ENCODE peak calls at places on chromosomes 16 and 17, in ten cellular contexts. B is GM23248; H is Karpas-422; E is CD8-positive, alpha-beta T cell; R is CD8-positive, alpha-beta memory T cell; D is right atrium auricular region; N is brain microvascular endothelial cell; U is tibial nerve; I is heart left ventricle; G is adipocyte. P is an unnamed sample. For H3K27me3 and H3K36me3, the result is how much of the 10 kb centered on the place peaks cover.

GRCh38 chr17:32792207-32792606 is 84.7 kb downstream of the MYO1D start:
- DNase-seq in I (no peak), H (no peak), E (no peak), R (no peak), N (no peak), B (no peak), G (no peak), U (no peak), D (no peak), P (no peak)

GRCh38 chr17:57517519-57518342 is 227.4 kb downstream of the CCDC182 start:
- DNase-seq in D (no peak), H (no peak), R (no peak), I (no peak), E (no peak), N (no peak), B (no peak), G (no peak), U (no peak), P (no peak)

GRCh38 chr17:28169621-28170349 is 127.3 kb downstream of the NLK start:
- DNase-seq in G (no peak), B (no peak), N (no peak), D (no peak), E (no peak), I (no peak), R (no peak), H (no peak), U (no peak), P (no peak)

GRCh38 chr16:88035292-88035691 is 84.1 kb downstream of the BANP start:
- DNase-seq in B (no peak), I (no peak), N (no peak), U (no peak), G (no peak), D (no peak), E (no peak), R (no peak), H (no peak), P (no peak)

GRCh38 chr16:30430428-30430970 is 669 bp upstream of the DCTPP1 start:
- DNase-seq in E (no peak), R (no peak), H (no peak), I (no peak), G (no peak), B (peak), U (no peak), D (no peak), N (no peak), P (no peak)

GRCh38 chr16:57868913-57869520 is 66.7 kb upstream of the KIFC3 start:
- DNase-seq in U (no peak), H (no peak), D (no peak), G (no peak), I (no peak), B (no peak), N (no peak), E (no peak), R (no peak), P (no peak)

GRCh38 chr16:50035468-50035992 is 10.5 kb downstream of the CNEP1R1 start:
- DNase-seq in B (no peak), H (no peak), E (no peak), R (no peak), I (no peak), U (no peak), N (no peak), G (no peak), D (no peak), P (no peak)

GRCh38 chr17:77651983-77652382 is 306.5 kb upstream of the TNRC6C start:
- DNase-seq in D (no peak), I (no peak), U (no peak), N (no peak), H (no peak), E (no peak), R (no peak), B (no peak), G (no peak), P (no peak)

GRCh38 chr16:23519282-23519681 is 9.0 kb upstream of the GGA2 start:
- DNase-seq in G (no peak), B (peak), R (no peak), E (no peak), D (no peak), N (no peak), H (peak), I (no peak), U (no peak), P (no peak)

GRCh38 chr17:61981323-61981722 is 53.5 kb upstream of the INTS2 start:
- DNase-seq in N (peak), B (peak), U (no peak), R (no peak), H (no peak), G (peak), E (no peak), I (no peak), D (no peak), P (no peak)

GRCh38 chr17:66331038-66331816 is 28.8 kb downstream of the PRKCA start:
- DNase-seq in B (no peak), E (no peak), H (no peak), D (no peak), G (no peak), I (no peak), N (no peak), U (no peak), R (no peak), P (no peak)

GRCh38 chr17:64781013-64781392 is 118.9 kb upstream of the SMURF2 start:
- DNase-seq in B (peak), D (no peak), U (no peak), N (no peak), E (no peak), G (no peak), I (no peak), H (peak), R (no peak), P (no peak)
- H3K27me3 ChIP-seq in B (under half), D (under half), U (under half), N (under half), E (under half), G (under half), I (under half), H (under half), R (under half), P (under half)

DNA sequence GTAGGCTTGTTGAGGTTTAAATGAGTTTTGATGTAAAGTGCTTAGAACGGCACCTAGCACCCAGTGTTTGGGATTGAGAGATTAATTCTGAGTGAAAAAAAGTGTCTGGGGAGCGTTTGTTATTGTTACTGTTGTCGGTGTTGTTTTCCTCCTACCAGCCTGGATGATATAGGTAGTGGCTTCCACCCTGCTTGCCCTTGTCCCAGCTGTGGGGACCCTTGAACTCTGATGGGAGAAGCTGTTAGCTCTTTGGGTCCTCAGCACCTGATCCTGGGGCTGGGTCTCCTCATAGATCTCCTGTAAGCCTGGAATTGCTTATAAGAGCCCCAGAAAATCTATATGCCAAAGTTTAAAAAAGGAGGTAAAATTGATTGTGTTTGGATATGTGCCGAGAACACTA is 4.9 kb downstream of the FMNL1 start:
- DNase-seq in R (no peak), E (no peak), H (no peak), U (no peak), D (no peak), G (no peak), I (no peak), N (no peak), B (no peak), P (no peak)
- H3K4me3 ChIP-seq in R (peak), E (peak), H (no peak), U (no peak), D (no peak), G (no peak), I (peak), N (no peak), B (no peak), P (no peak)

GRCh38 chr17:17509601-17510425 is 13.6 kb upstream of the RASD1 start:
- DNase-seq in H (peak), G (no peak), E (no peak), R (no peak), I (peak), B (no peak), N (no peak), U (no peak), D (no peak), P (no peak)

GRCh38 chr17:17512866-17513265 is 16.7 kb upstream of the RASD1 start:
- DNase-seq in G (no peak), D (no peak), I (no peak), R (no peak), H (no peak), E (no peak), N (no peak), U (no peak), B (peak), P (no peak)

GRCh38 chr17:17511971-17512858 is 16.0 kb upstream of the RASD1 start:
- DNase-seq in H (no peak), E (no peak), R (no peak), I (peak), U (no peak), N (peak), D (no peak), B (peak), G (peak), P (peak)

GRCh38 chr17:17510456-17511292 is 14.5 kb upstream of the RASD1 start:
- DNase-seq in G (no peak), U (no peak), R (no peak), N (no peak), B (no peak), D (no peak), H (no peak), E (no peak), I (peak), P (no peak)

GRCh38 chr17:17511293-17511741 is 15.1 kb upstream of the RASD1 start:
- DNase-seq in D (no peak), R (no peak), H (no peak), E (no peak), G (no peak), N (no peak), U (no peak), B (no peak), I (peak), P (no peak)
- H3K36me3 ChIP-seq in D (under half), R (under half), H (under half), E (under half), G (under half), N (under half), U (under half), B (under half), I (under half), P (under half)

GRCh38 chr17:79280822-79281572 is 206.4 kb downstream of the ENGASE start:
- DNase-seq in H (no peak), D (no peak), B (no peak), E (no peak), I (peak), N (no peak), U (no peak), R (no peak), G (no peak), P (no peak)
- H3K27me3 ChIP-seq in H (under half), D (under half), B (under half), E (under half), I (under half), N (under half), U (under half), R (under half), G (under half), P (under half)

DNA sequence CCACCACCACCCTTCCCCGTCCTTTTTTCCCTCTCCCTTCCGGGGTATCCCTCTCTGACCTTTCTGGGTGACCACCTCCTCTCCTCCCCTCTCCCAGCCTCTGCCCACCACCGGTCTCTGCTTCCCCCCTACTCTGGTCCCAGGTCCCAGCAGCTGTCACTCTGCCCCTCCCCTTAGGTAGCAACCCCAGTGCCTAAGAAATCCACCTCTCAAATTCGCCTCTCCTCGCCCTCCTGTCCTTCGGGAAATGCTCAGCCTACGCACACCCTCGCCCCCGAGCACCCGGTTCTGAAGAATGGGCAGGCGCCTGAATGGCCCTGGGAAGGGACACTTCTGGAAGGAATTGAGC is 775 bp upstream of the SP6 start:
- DNase-seq in H (no peak), N (no peak), B (no peak), I (no peak), G (no peak), U (no peak), E (no peak), D (no peak), R (no peak), P (no peak)
- H3K4me3 ChIP-seq in H (no peak), N (no peak), B (no peak), I (no peak), G (no peak), U (no peak), E (no peak), D (no peak), R (no peak), P (no peak)

GRCh38 chr17:6611231-6611630 is 29.3 kb downstream of the KIAA0753 start:
- DNase-seq in R (no peak), U (no peak), E (no peak), N (no peak), D (no peak), G (no peak), B (no peak), I (no peak), H (no peak), P (no peak)
- H3K36me3 ChIP-seq in R (under half), U (under half), E (under half), N (half or more), D (under half), G (half or more), B (under half), I (under half), H (under half), P (under half)

P was measured in BJ.